ENCODE peak calls at places on chromosome 12, in six cellular contexts. E, O, N, A, H and G are unnamed samples.

GRCh38 chr12:109741970-109742372 is 28.3 kb downstream of the FAM222A start:
- DNase-seq in A (no peak), N (peak), O (no peak), H (peak), E (no peak), G (no peak)

GRCh38 chr12:47997321-47997720 is 7.0 kb downstream of the COL2A1 start:
- DNase-seq in O (no peak), N (no peak), H (peak), E (no peak), A (no peak), G (peak)

GRCh38 chr12:15899282-15899870 is 11.8 kb upstream of the DERA start:
- DNase-seq in N (no peak), E (no peak), H (no peak), O (no peak), A (no peak), G (peak)

GRCh38 chr12:15184484-15184883 is 36.7 kb downstream of the RERG start:
- DNase-seq in E (no peak), O (no peak), N (no peak), H (no peak), A (no peak), G (no peak)

GRCh38 chr12:126582231-126582630 is 1517.0 kb downstream of the AACS start:
- DNase-seq in O (no peak), H (no peak), N (no peak), A (no peak), E (no peak), G (peak)

GRCh38 chr12:93373847-93374723 is 3.6 kb upstream of the NUDT4 start:
- DNase-seq in A (no peak), E (no peak), N (no peak), O (no peak), H (no peak), G (no peak)

GRCh38 chr12:69066420-69067373 is 133.7 kb upstream of the CPM start:
- DNase-seq in A (peak), O (no peak), E (no peak), H (no peak), N (no peak), G (no peak)

GRCh38 chr12:40146800-40147797 is 41.2 kb upstream of the SLC2A13 start:
- DNase-seq in E (no peak), O (no peak), H (no peak), A (no peak), N (peak), G (no peak)

GRCh38 chr12:126789963-126790362 is 1477.0 kb upstream of the TMEM132C start:
- DNase-seq in N (no peak), O (no peak), H (no peak), E (no peak), A (no peak), G (no peak)

GRCh38 chr12:132476421-132476820 is 13.5 kb upstream of the FBRSL1 start:
- DNase-seq in O (no peak), A (no peak), H (no peak), E (no peak), N (no peak), G (no peak)

GRCh38 chr12:51023625-51024395 is 2.4 kb downstream of the SLC11A2 start:
- DNase-seq in O (no peak), A (no peak), N (no peak), E (no peak), H (no peak), G (peak)
- H3K4me3 ChIP-seq in O (peak), A (peak), N (peak), E (no peak), H (peak), G (peak)

GRCh38 chr12:30785630-30786029 is 30.9 kb upstream of the CAPRIN2 start:
- DNase-seq in O (no peak), A (no peak), E (no peak), N (no peak), H (no peak), G (no peak)
- H3K4me3 ChIP-seq in O (no peak), A (peak), E (no peak), N (no peak), H (no peak), G (no peak)

GRCh38 chr12:92208613-92209121 is 63.0 kb upstream of the BTG1 start:
- DNase-seq in A (no peak), N (peak), O (peak), E (peak), H (no peak), G (peak)
- H3K4me3 ChIP-seq in A (no peak), N (no peak), O (no peak), E (peak), H (no peak), G (no peak)

GRCh38 chr12:86521870-86522269 is 265.7 kb upstream of the MGAT4C start:
- DNase-seq in N (no peak), E (no peak), O (no peak), A (no peak), H (no peak), G (no peak)
- H3K4me3 ChIP-seq in N (no peak), E (no peak), O (no peak), A (no peak), H (no peak), G (no peak)

DNA sequence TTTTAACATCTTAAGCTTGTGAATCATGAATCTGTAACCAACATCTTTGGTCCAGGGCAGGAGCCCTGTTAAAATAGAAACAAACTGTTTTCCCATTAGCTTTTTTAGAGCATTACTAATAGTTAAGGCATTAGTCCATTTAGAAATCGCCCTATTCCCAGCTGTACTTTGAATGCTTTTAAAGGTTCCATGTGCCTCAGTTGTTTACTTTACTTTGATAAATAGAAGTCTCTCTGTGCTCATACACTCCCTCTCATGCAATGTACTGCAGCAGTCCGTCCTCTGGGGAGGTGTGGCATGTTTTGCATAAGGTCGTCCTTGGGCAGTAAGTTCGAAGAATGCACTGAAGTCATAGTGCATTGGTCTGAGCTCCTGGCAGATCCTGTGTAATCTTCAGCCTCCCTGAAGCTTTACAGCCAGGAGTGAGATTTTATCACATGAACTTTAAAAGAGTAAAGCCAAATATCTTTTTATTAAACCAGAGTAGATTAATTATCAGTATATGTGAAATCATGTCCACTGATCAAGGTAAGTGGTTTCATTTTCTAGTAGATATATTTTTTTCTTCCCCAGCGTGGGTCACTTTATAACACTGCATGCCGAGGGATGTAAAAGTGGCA is 134.7 kb downstream of the FGD4 start:
- DNase-seq in E (peak), H (peak), A (no peak), O (peak), N (peak), G (peak)
- H3K4me3 ChIP-seq in E (peak), H (peak), A (no peak), O (peak), N (peak), G (peak)

DNA sequence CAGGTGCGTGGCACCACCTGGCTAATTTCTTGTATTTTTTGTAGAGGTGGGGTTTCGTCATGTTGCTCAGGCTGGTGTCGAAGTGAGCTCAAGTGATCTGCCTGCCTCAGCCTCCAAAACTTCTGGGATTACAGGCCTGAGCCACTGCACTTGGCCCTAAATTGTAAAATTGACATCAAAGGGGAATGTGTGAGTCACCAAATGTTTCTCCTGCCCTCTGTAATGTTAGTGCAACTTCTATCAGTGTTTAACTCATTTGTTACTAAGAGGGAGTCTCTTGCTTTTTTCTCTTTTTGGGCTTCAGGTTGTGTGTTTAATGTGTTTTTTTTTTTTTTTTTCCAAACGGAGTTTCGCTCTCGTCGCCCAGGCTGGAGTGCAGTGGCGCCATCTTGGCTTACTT is 2.3 kb downstream of the TULP3 start:
- DNase-seq in N (peak), E (no peak), O (peak), H (no peak), A (no peak), G (peak)
- H3K4me3 ChIP-seq in N (peak), E (no peak), O (peak), H (no peak), A (no peak), G (no peak)

GRCh38 chr12:1186298-1186697 is 195.3 kb downstream of the ERC1 start:
- DNase-seq in N (no peak), H (no peak), A (no peak), O (no peak), E (no peak), G (peak)
- H3K4me3 ChIP-seq in N (no peak), H (no peak), A (no peak), O (no peak), E (no peak), G (no peak)

GRCh38 chr12:66086001-66086400 is 44.5 kb downstream of the LLPH start:
- DNase-seq in H (no peak), E (no peak), N (no peak), O (no peak), A (no peak), G (no peak)

GRCh38 chr12:66087365-66087943 is 43.1 kb downstream of the LLPH start:
- DNase-seq in O (no peak), H (peak), N (peak), E (peak), A (peak), G (peak)

GRCh38 chr12:66085213-66085612 is 45.3 kb downstream of the LLPH start:
- DNase-seq in A (no peak), O (no peak), N (no peak), E (no peak), H (no peak), G (no peak)

DNA sequence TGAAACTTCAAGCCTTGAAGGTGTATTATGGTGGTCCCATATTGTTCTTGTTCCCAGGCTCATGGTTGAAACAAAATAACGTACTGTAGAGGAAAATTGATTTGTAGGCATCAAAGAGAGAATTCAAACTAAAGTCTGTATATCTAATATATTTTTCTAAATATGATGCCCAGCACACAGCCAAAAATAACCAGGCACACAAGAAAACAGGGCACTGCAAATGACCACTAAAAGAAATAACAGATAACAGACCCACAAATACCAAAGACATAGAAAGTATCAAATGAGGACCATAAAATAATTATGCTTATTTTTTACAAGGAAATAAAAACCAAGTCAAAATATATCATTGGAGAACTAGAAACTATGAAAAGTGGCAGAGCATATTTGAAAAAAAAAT is 46.8 kb downstream of the LLPH start:
- DNase-seq in A (no peak), O (no peak), E (no peak), H (no peak), N (no peak), G (no peak)
- H3K4me3 ChIP-seq in A (no peak), O (no peak), E (no peak), H (no peak), N (no peak), G (no peak)

DNA sequence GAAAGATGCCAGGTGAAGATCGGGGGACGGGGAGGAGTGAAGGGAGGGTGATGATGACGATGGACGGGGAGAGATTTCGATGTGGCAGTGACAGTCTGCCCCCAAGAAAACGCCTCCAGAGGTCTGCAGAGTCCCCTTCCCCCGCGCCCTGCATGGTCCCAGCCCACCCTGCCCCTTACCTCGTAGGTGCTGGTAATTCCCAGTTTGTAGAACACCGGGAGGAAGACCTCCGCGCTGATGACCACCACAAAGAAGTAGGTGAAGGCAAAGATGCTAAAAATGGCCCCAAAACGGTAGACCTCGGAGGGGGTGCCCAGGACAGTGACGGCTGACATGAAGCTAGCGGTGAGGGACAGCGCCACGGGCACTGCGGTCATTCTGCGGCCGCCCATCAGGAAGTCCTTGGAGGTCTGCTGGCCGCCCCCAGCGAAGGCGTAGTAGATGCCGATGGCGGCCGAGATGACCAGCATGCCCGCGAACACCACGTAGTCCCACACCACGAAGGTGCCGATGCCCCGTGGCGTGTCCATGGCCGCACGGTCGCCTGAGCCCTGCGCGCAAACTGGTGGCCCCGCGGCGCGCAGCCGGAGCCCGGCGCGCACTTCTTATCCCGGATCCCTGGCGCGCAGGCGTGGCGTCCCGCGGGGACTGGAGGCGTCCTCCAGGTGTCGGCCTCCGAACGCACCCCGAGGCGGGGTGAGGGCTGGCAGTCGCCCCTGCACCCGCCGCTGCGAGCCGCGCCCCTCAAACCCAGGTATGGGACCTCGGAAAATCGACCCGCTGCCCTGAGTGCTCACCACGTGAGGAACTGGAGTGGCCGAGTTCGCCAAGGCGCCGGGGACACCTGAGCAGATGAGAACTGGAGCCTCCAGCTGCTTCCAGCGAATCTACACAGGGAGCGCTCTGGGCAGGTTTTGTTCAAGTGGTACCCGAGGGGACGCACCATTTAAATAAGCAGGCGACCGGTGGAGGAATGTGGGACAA is at the start of gene SLC5A8:
- DNase-seq in E (no peak), O (no peak), A (peak), H (no peak), N (no peak), G (no peak)
- H3K4me3 ChIP-seq in E (no peak), O (no peak), A (peak), H (no peak), N (peak), G (no peak)